ENCODE peak calls at places on chromosomes 13 and 19, in four cellular contexts. W, D, Q and P are unnamed samples.

GRCh38 chr13:43835701-43836100 is 43.8 kb downstream of the CCDC122 start:
- DNase-seq in D (no peak), W (no peak), Q (no peak), P (no peak)

GRCh38 chr19:45640849-45641273 is 1.7 kb upstream of the EML2 start:
- DNase-seq in Q (peak; percentile 80), W (no peak), D (no peak), P (peak; percentile 13)

GRCh38 chr13:63370101-63370500 is 1954.5 kb upstream of the PCDH20 start:
- DNase-seq in D (no peak), W (no peak), Q (no peak), P (no peak)

GRCh38 chr19:7748756-7749155 is 1.4 kb upstream of the CD209 start:
- DNase-seq in D (peak; percentile 51), Q (no peak), W (peak; percentile 54), P (peak; percentile 14)

GRCh38 chr13:49305824-49306425 is 58.2 kb downstream of the CDADC1 start:
- DNase-seq in Q (no peak), W (no peak), D (no peak), P (no peak)

GRCh38 chr13:79749985-79750551 is 269.1 kb downstream of the NDFIP2 start:
- DNase-seq in Q (no peak), W (peak; percentile 36), D (no peak), P (no peak)

GRCh38 chr19:58554494-58555368 is at the start of gene CHMP2A:
- DNase-seq in D (peak; percentile 88), W (peak; percentile 99), Q (peak; percentile 98), P (peak; percentile 84)

GRCh38 chr13:88544836-88545235 is 873.7 kb downstream of the SLITRK5 start:
- DNase-seq in D (no peak), Q (no peak), W (no peak), P (no peak)

GRCh38 chr19:11657307-11657706 is 60.0 kb downstream of the ZNF627 start:
- DNase-seq in D (no peak), Q (peak; percentile 35), W (no peak), P (peak; percentile 25)

GRCh38 chr19:7670150-7670784 is 1.4 kb downstream of the RETN start:
- DNase-seq in Q (no peak), D (no peak), W (no peak), P (no peak)

GRCh38 chr19:29624489-29625210 is 18.6 kb downstream of the POP4 start:
- DNase-seq in D (no peak), Q (no peak), W (no peak), P (no peak)

GRCh38 chr19:42097461-42097860 is 21.5 kb downstream of the ZNF574 start:
- DNase-seq in W (no peak), Q (no peak), D (no peak), P (no peak)

GRCh38 chr19:10271543-10272086 is 695 bp downstream of the ICAM1 start:
- DNase-seq in D (no peak), W (no peak), Q (no peak), P (no peak)

GRCh38 chr13:101523154-101523669 is 70.7 kb downstream of the ITGBL1 start:
- DNase-seq in W (no peak), Q (no peak), D (no peak), P (no peak)

DNA sequence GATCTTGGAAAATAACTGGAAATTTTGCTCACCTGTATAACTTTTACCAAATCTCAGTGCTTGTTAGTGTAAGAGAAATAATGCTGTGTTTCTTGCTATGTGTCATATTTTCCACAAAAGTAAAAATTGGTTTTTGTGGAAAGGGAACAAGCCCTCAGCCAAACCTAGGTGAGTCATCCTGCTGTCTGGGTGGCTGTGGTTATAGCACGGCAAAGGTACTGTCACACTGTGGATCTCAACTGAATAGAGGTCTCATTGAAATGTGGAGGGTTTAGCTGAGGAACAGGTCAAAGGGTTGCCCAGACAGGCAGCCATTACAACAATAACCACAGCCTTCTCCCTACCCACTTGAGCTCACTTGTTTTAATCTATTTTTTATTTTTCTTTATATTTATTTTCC is 338.8 kb upstream of the DACH1 start:
- DNase-seq in D (no peak), W (no peak), Q (no peak), P (no peak)
- TF ChIP-seq RNF2 in D (no peak), W (no peak), Q (no peak), P (no peak)

GRCh38 chr19:5333581-5334365 is 6.8 kb downstream of the PTPRS start:
- DNase-seq in W (no peak), D (no peak), Q (peak; percentile 54), P (no peak)

GRCh38 chr19:5335593-5335992 is 5.0 kb downstream of the PTPRS start:
- DNase-seq in D (no peak), W (no peak), Q (no peak), P (no peak)

GRCh38 chr19:5336195-5336965 is 4.2 kb downstream of the PTPRS start:
- DNase-seq in D (no peak), Q (no peak), W (no peak), P (no peak)

GRCh38 chr19:5334366-5334739 is 6.3 kb downstream of the PTPRS start:
- DNase-seq in Q (no peak), W (no peak), D (no peak), P (no peak)

DNA sequence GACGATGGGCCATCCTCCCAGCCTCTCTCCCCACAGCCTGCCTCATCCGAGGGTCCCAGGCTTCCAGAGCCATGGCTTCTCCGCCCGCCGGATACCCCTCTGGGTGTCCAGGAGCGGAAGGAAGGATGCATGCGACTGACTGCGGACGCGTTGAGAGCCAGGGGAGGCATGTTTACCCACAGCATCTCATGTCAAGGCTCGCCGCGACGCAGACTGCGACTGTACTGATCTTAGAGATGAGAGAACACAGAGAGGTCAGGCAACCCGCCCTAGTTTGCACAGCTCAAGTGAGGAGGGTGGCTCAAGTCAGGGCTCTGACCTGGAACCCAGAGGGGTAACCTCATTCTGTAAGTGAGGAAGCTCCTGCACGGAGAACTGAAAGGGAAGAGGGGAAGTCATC is 5.5 kb downstream of the PTPRS start:
- DNase-seq in Q (no peak), D (no peak), W (no peak), P (no peak)
- TF ChIP-seq RNF2 in Q (no peak), D (no peak), W (no peak), P (no peak)

GRCh38 chr19:16461630-16462051 is 10.1 kb downstream of the EPS15L1 start:
- DNase-seq in W (no peak), D (no peak), Q (no peak), P (no peak)

GRCh38 chr19:16463341-16463990 is 8.3 kb downstream of the EPS15L1 start:
- DNase-seq in W (no peak), D (no peak), Q (no peak), P (no peak)

GRCh38 chr19:16460454-16460853 is 11.3 kb downstream of the EPS15L1 start:
- DNase-seq in W (no peak), D (no peak), Q (no peak), P (no peak)

GRCh38 chr19:16463991-16464575 is 7.7 kb downstream of the EPS15L1 start:
- DNase-seq in Q (peak; percentile 76), D (no peak), W (no peak), P (peak; percentile 90)

DNA sequence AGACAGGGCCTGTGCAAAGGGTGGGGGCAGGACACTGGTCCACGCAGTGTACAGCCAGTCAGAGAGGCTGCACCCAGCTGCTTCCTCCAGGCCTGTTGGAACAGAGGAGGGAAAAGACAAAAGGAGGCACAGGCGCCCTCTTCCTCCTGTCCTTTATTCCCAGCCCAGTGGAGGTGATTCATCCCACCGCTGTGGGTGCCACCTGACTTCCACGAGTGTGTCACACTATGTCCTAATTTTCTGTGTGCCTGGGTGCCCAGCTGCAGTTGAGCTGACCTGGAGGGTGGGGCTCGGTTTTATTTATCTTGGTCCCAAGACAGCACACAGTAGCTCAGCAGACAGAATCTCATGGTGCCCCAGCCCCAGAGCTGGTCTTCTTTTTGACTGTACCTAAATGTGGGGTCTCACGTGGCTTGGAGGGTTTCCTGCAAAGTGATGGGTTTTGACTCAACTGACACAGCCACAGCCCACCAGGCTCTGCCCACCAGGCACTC is 9.0 kb downstream of the EPS15L1 start:
- DNase-seq in Q (no peak), D (no peak), W (no peak), P (no peak)
- TF ChIP-seq RNF2 in Q (no peak), D (no peak), W (no peak), P (no peak)

GRCh38 chr19:47243364-47243775 is 12.4 kb upstream of the BBC3 start:
- DNase-seq in W (no peak), D (no peak), Q (no peak), P (no peak)
- TF ChIP-seq RNF2 in W (no peak), D (no peak), Q (no peak), P (no peak)

GRCh38 chr13:30892966-30893365 is 13.1 kb upstream of the MEDAG start:
- DNase-seq in Q (peak; percentile 34), D (no peak), W (peak; percentile 53), P (peak; percentile 17)
- TF ChIP-seq RNF2 in Q (no peak), D (no peak), W (no peak), P (no peak)

GRCh38 chr13:24642236-24642635 is 38.0 kb upstream of the ATP12A start:
- DNase-seq in Q (no peak), D (no peak), W (no peak), P (no peak)

GRCh38 chr13:24648271-24648670 is 31.9 kb upstream of the ATP12A start:
- DNase-seq in W (no peak), Q (no peak), D (no peak), P (no peak)

GRCh38 chr13:24648983-24649684 is 31.1 kb upstream of the ATP12A start:
- DNase-seq in W (no peak), D (no peak), Q (no peak), P (no peak)

GRCh38 chr13:24640752-24641151 is 39.5 kb upstream of the ATP12A start:
- DNase-seq in W (no peak), Q (no peak), D (no peak), P (no peak)

GRCh38 chr13:24644051-24644450 is 36.2 kb upstream of the ATP12A start:
- DNase-seq in D (no peak), W (no peak), Q (no peak), P (no peak)
- TF ChIP-seq RNF2 in D (no peak), W (no peak), Q (no peak), P (no peak)

DNA sequence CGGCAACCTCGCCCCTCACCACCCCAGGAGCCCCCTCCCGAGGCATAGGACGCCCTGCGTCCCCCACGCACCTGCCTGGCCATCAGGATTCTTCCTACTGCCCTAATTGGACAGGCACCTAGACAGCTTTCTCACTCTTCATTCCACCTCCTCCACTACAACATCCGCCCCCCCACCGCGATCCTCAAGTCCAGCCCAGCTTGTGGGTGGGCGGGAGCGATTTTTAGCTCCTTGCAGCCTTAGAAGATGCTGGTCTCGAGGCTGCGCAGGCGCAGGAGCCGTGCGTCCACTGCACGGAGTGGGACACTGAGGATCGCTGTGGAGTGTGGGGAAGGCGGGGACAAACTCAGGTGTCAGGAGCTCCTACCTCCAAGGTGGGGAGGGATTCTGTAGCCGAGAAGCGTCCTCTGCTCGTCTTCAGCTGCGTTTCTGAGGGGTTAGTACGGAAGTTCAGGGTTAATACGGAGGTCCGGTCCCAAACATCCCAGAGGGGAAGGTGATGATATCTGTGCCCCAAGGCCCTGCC is at the start of gene RTBDN:
- DNase-seq in W (no peak), D (no peak), Q (peak; percentile 72), P (no peak)
- TF ChIP-seq RNF2 in W (no peak), D (no peak), Q (no peak), P (no peak)

DNA sequence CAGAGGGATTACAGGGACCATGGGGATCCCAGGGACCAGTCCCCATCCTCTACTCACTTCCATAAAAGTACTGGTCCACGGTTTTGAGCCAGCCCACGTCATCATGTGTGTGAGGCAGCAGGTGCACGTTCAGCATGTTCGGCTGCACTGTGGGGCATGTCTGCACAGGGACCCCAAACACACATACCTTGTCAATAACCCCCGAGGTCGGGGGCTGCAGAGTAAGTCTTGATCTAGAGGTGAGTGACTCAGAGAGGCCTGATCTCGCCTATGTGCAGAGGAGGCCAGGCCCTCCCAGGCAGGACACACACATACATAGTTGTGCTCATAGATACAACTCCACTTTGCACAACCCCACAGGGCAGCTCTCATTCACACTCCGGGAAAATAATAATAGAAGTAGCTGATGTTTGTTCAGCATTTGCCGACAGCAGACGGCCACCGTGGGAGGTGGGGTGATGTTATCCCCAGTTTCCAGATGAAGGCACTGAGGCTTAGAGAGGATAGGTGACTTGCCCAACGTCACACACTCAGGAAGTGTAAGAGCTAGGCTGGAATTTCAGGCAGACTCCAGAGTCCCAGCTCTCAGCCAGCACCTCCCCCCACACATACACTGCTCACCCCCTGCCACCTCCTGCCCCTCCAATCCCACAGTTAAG is 767 bp downstream of the MAN2B1 start:
- DNase-seq in Q (no peak), W (no peak), D (no peak), P (no peak)
- TF ChIP-seq RNF2 in Q (no peak), W (no peak), D (no peak), P (no peak)